ENCODE peak calls at places on chromosomes 5 and 9, in six cellular contexts. Y is HL-60; C is lung; W is IMR-90; G is transverse colon; L is CD4-positive, alpha-beta T cell. F is an unnamed sample.

GRCh38 chr9:109976328-109976702 is 196.3 kb downstream of the PALM2AKAP2 start:
- DNase-seq in G (no peak), Y (no peak), W (no peak), C (no peak), L (no peak), F (no peak)

GRCh38 chr9:5949103-5949699 is 58.5 kb downstream of the MLANA start:
- DNase-seq in G (no peak), W (peak; percentile 10), Y (peak; percentile 33), L (peak; percentile 2), C (no peak), F (no peak)

GRCh38 chr5:84634256-84634655 is 249.6 kb upstream of the EDIL3 start:
- DNase-seq in C (no peak), G (no peak), Y (no peak), L (no peak), W (peak; percentile 17), F (no peak)

GRCh38 chr9:2559212-2560152 is 62.1 kb upstream of the VLDLR start:
- DNase-seq in C (peak; percentile 56), Y (no peak), W (peak; percentile 95), G (peak; percentile 43), L (no peak), F (no peak)

GRCh38 chr9:34556231-34556525 is 33.3 kb downstream of the CNTFR start:
- DNase-seq in Y (no peak), L (no peak), G (no peak), C (no peak), W (no peak), F (no peak)

GRCh38 chr9:16337322-16338029 is 533.0 kb downstream of the BNC2 start:
- DNase-seq in C (no peak), Y (no peak), L (no peak), W (peak; percentile 97), G (no peak), F (no peak)

GRCh38 chr9:86135374-86135773 is 36.0 kb upstream of the GOLM1 start:
- DNase-seq in W (no peak), G (no peak), L (no peak), C (no peak), Y (no peak), F (no peak)

GRCh38 chr5:119276976-119277375 is 78.8 kb upstream of the TNFAIP8 start:
- DNase-seq in C (no peak), W (no peak), G (no peak), Y (no peak), L (no peak), F (no peak)

GRCh38 chr5:93622240-93622885 is 39.3 kb downstream of the NR2F1 start:
- DNase-seq in L (no peak), G (no peak), C (no peak), Y (peak; percentile 24), W (peak; percentile 77), F (no peak)

GRCh38 chr5:138371454-138371853 is 19.0 kb downstream of the KDM3B start:
- DNase-seq in Y (no peak), L (no peak), C (no peak), W (no peak), G (no peak), F (no peak)

GRCh38 chr5:176535101-176535654 is 2.0 kb downstream of the RNF44 start:
- DNase-seq in W (peak; percentile 24), Y (no peak), C (peak; percentile 63), L (peak; percentile 52), G (peak; percentile 73), F (no peak)

GRCh38 chr9:17398351-17398750 is 180.5 kb upstream of the SH3GL2 start:
- DNase-seq in C (no peak), L (no peak), W (peak; percentile 52), G (no peak), Y (no peak), F (no peak)

GRCh38 chr9:17403539-17403938 is 175.3 kb upstream of the SH3GL2 start:
- DNase-seq in C (no peak), G (no peak), W (no peak), L (no peak), Y (no peak), F (no peak)

GRCh38 chr9:17401858-17402257 is 177.0 kb upstream of the SH3GL2 start:
- DNase-seq in Y (no peak), G (no peak), L (no peak), C (no peak), W (peak; percentile 4), F (no peak)

DNA sequence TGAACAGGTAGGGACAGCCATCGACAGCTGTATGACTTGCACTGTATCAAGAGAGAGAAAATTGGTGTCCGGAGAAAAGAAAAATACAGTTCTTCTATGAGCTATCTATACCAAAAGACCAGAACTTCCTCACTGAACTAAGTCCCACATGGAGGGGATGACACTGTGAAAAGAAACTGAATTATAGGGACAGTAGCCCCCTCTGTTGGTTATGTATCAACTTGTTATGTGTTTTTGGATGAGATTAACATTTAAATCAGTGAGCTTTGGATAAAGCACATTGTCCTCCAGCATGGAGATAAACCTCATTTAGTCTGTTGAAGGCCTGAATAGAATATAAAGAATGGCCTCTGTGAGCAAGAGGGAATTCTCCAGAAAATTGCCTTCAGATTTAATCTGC is 176.6 kb upstream of the SH3GL2 start:
- DNase-seq in G (no peak), L (no peak), C (no peak), Y (no peak), W (peak; percentile 34), F (no peak)
- TF ChIP-seq CTCF in G (no peak), L (no peak), C (no peak), Y (no peak), W (peak; percentile 37), F (no peak)

GRCh38 chr9:75545292-75545691 is 345.2 kb upstream of the PCSK5 start:
- DNase-seq in L (no peak), C (no peak), W (no peak), G (no peak), Y (no peak), F (no peak)
- TF ChIP-seq CTCF in L (no peak), C (no peak), W (no peak), G (no peak), Y (no peak), F (no peak)

DNA sequence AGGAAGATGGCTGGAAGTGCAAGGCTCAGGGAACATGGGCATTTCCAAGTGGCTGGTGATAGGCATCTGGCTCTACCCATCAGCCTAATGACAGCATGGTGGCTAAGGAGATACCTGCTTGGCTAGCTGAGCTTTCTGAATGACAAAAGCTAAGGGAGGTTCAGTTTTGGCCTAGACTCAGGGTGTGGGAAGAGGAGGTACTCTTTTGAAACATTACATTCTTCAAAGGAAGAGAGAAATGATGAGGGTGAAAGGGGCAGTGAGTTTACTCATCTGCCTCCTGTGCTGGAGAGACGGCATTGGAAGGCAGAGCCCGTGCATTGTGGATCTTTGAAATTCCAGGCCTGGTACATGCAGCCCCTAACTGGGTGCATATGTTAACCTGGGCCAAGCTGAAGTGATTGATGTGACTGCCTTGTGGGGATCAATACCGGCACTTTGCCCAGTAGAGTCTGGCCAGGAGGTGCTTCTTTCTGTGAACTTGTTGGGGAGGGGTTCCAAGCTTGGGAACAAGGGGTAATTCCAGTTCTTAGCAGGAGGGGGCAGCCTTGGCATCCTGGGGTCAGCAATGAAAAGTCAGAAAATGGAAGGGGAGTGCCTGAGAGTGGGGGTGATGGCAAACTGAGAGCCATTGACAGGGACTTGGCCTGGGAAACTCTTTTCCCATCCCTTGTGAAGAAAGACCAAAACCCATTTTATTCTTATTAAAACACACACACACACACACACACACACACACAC is 108.6 kb downstream of the ACER2 start:
- DNase-seq in W (no peak), Y (no peak), G (no peak), L (no peak), C (no peak), F (no peak)
- TF ChIP-seq CTCF in W (peak; percentile 13), Y (peak; percentile 5), G (peak; percentile 10), L (no peak), C (no peak), F (no peak)

DNA sequence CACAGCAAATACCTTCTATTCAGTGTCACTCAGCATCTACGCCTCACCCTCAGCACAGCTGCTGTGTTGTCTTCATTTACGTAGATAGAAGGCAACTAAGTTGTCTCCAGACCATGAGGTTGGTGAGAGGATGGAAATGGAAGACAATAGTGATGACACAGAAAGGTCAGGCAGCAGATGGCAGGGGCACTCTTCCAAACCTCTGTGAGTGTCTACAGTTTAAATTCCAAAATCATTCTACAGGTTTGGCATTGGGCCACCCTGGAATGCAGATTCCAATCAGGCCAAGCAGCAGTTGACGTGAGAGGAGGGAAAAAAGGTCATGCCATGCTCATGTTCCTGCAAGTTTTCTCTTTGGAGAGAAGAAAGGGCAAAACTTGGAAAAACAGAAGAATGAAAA is 68.7 kb upstream of the ADAMTSL1 start:
- DNase-seq in G (no peak), L (no peak), C (no peak), Y (no peak), W (no peak), F (no peak)
- TF ChIP-seq CTCF in G (no peak), L (no peak), C (no peak), Y (no peak), W (no peak), F (no peak)

GRCh38 chr9:95193067-95193466 is 124.4 kb downstream of the FANCC start:
- DNase-seq in Y (no peak), W (no peak), G (no peak), L (no peak), C (no peak), F (no peak)
- TF ChIP-seq CTCF in Y (no peak), W (no peak), G (no peak), L (no peak), C (no peak), F (no peak)